ENCODE peak calls at places on chromosomes 12 and 14, in four cellular contexts. W is renal cortical epithelial cell, F is fibroblast of lung, G is fibroblast of the conjunctiva. X is an unnamed sample.

GRCh38 chr14:29461131-29461530 is 466.5 kb downstream of the PRKD1 start:
- DNase-seq in W (no peak), F (no peak), G (no peak), X (no peak)

GRCh38 chr12:40099423-40099853 is 6.4 kb downstream of the SLC2A13 start:
- DNase-seq in W (peak; percentile 75), F (no peak), G (no peak), X (no peak)

GRCh38 chr12:5078423-5078822 is 34.7 kb downstream of the KCNA5 start:
- DNase-seq in W (peak; percentile 84), F (no peak), G (no peak), X (no peak)

GRCh38 chr14:73240816-73241480 is 3.6 kb downstream of the PAPLN start:
- DNase-seq in F (no peak), W (no peak), G (no peak), X (no peak)

GRCh38 chr14:69850086-69850735 is 29.0 kb upstream of the SMOC1 start:
- DNase-seq in W (no peak), F (no peak), G (no peak), X (no peak)

GRCh38 chr14:93892923-93893549 is 34.1 kb upstream of the FAM181A start:
- DNase-seq in G (peak; percentile 17), W (peak; percentile 19), F (peak; percentile 48), X (peak; percentile 54)

GRCh38 chr14:56686416-56686815 is 106.8 kb downstream of the TMEM260 start:
- DNase-seq in F (no peak), G (no peak), W (no peak), X (no peak)

GRCh38 chr14:64971890-64972785 is at the start of gene RAB15:
- DNase-seq in G (no peak), F (no peak), W (no peak), X (no peak)

GRCh38 chr12:114920828-114921579 is 237.0 kb upstream of the TBX3 start:
- DNase-seq in G (no peak), F (peak; percentile 77), W (no peak), X (peak; percentile 83)

GRCh38 chr14:87864356-87865230 is 128.4 kb downstream of the GALC start:
- DNase-seq in G (no peak), W (no peak), F (no peak), X (no peak)

GRCh38 chr12:121038861-121039654 is at the start of gene OASL:
- DNase-seq in G (peak; percentile 36), W (peak; percentile 71), F (peak; percentile 80), X (peak; percentile 82)

GRCh38 chr14:104708606-104709268 is 15.3 kb upstream of the ADSS1 start:
- DNase-seq in W (no peak), F (peak; percentile 55), G (peak; percentile 32), X (peak; percentile 40)

GRCh38 chr12:81078469-81079196 is 754 bp downstream of the ACSS3 start:
- DNase-seq in F (peak; percentile 67), G (peak; percentile 35), W (peak; percentile 73), X (peak; percentile 32)

GRCh38 chr12:51351913-51352532 is 5.5 kb upstream of the CELA1 start:
- DNase-seq in F (peak; percentile 60), G (peak; percentile 58), W (peak; percentile 44), X (peak; percentile 46)

GRCh38 chr14:89332031-89332430 is 85.0 kb downstream of the FOXN3 start:
- DNase-seq in G (no peak), F (peak; percentile 53), W (no peak), X (no peak)

GRCh38 chr12:92030618-92031017 is 115.0 kb downstream of the BTG1 start:
- DNase-seq in W (no peak), G (peak; percentile 28), F (peak; percentile 88), X (peak; percentile 8)

GRCh38 chr14:95679995-95680735 is 6.1 kb upstream of the TCL1B start:
- DNase-seq in G (no peak), W (peak; percentile 19), F (no peak), X (no peak)

GRCh38 chr12:66129934-66130266 is 650 bp downstream of the LLPH start:
- DNase-seq in W (peak; percentile 33), G (no peak), F (no peak), X (peak; percentile 35)

GRCh38 chr14:36478782-36479181 is 41.2 kb downstream of the NKX2-1 start:
- DNase-seq in G (no peak), W (peak; percentile 33), F (no peak), X (no peak)

GRCh38 chr12:106581543-106582263 is 1.1 kb upstream of the RFX4 start:
- DNase-seq in F (no peak), G (no peak), W (no peak), X (no peak)

GRCh38 chr12:27802936-27803335 is 22.9 kb upstream of the MANSC4 start:
- DNase-seq in W (no peak), G (no peak), F (no peak), X (no peak)

GRCh38 chr14:68796418-68797101 is 3.7 kb upstream of the ZFP36L1 start:
- DNase-seq in G (no peak), F (peak; percentile 58), W (no peak), X (peak; percentile 70)

GRCh38 chr12:75437564-75437963 is 43.0 kb upstream of the GLIPR1 start:
- DNase-seq in G (no peak), W (peak; percentile 37), F (peak; percentile 49), X (peak; percentile 19)

GRCh38 chr14:100176811-100177327 is 17.4 kb upstream of the DEGS2 start:
- DNase-seq in G (no peak), W (no peak), F (no peak), X (no peak)

GRCh38 chr14:91424813-91425719 is 7.4 kb upstream of the CCDC88C start:
- DNase-seq in F (no peak), G (no peak), W (no peak), X (no peak)

GRCh38 chr12:120539303-120539702 is 5.1 kb downstream of the RNF10 start:
- DNase-seq in G (no peak), W (peak; percentile 68), F (peak; percentile 56), X (peak; percentile 26)

GRCh38 chr14:91892918-91893527 is 25.7 kb upstream of the TC2N start:
- DNase-seq in W (no peak), F (no peak), G (no peak), X (no peak)

GRCh38 chr14:99260652-99261551 is 11.1 kb downstream of the BCL11B start:
- DNase-seq in F (no peak), G (no peak), W (no peak), X (no peak)

GRCh38 chr12:39887824-39888223 is 218.1 kb downstream of the SLC2A13 start:
- DNase-seq in W (no peak), G (no peak), F (no peak), X (no peak)

GRCh38 chr14:72878746-72879145 is 15.2 kb downstream of the DPF3 start:
- DNase-seq in F (no peak), G (no peak), W (no peak), X (no peak)

GRCh38 chr12:44223736-44224135 is 387.9 kb downstream of the TMEM117 start:
- DNase-seq in F (no peak), W (no peak), G (no peak), X (no peak)

GRCh38 chr14:71856199-71856919 is 75.9 kb upstream of the RGS6 start:
- DNase-seq in W (peak; percentile 2), G (no peak), F (no peak), X (no peak)

GRCh38 chr14:105861985-105862465 is 335.6 kb downstream of the TMEM121 start:
- DNase-seq in W (no peak), F (no peak), G (no peak), X (no peak)

GRCh38 chr14:53331247-53331646 is 178.1 kb upstream of the DDHD1 start:
- DNase-seq in W (peak; percentile 18), G (peak; percentile 27), F (peak; percentile 60), X (peak; percentile 10)

GRCh38 chr14:36785511-36785910 is 123.9 kb downstream of the PAX9 start:
- DNase-seq in G (no peak), W (no peak), F (no peak), X (no peak)

GRCh38 chr12:41293011-41293410 is 104.9 kb downstream of the PDZRN4 start:
- DNase-seq in F (no peak), G (no peak), W (peak; percentile 76), X (no peak)